ENCODE peak calls at places on chromosomes 7 and 10, in five cellular contexts. One of them, this sample, is unnamed.

GRCh38 chr10:31042670-31043069 is 11.0 kb upstream of the ZNF438 start:
- DNase-seq in SK-N-SH: no peak
- DNase-seq in mammary epithelial cell: no peak
- DNase-seq in IMR-90: no peak
- DNase-seq in fibroblast of lung: no peak
- DNase-seq in this sample: no peak

GRCh38 chr10:103445366-103445765 is 6.8 kb downstream of the CALHM2 start:
- DNase-seq in fibroblast of lung: no peak
- DNase-seq in SK-N-SH: no peak
- DNase-seq in IMR-90: no peak
- DNase-seq in mammary epithelial cell: no peak
- DNase-seq in this sample: no peak

GRCh38 chr7:144622751-144623150 is 213.1 kb downstream of the TPK1 start:
- DNase-seq in mammary epithelial cell: no peak
- DNase-seq in SK-N-SH: no peak
- DNase-seq in IMR-90: no peak
- DNase-seq in fibroblast of lung: no peak
- DNase-seq in this sample: no peak

GRCh38 chr10:72740526-72740925 is 48.6 kb downstream of the MCU start:
- DNase-seq in SK-N-SH: no peak
- DNase-seq in mammary epithelial cell: peak; percentile 56
- DNase-seq in fibroblast of lung: peak; percentile 51
- DNase-seq in IMR-90: peak; percentile 65
- DNase-seq in this sample: no peak

GRCh38 chr7:155885162-155886160 is 73.2 kb upstream of the SHH start:
- DNase-seq in IMR-90: peak; percentile 75
- DNase-seq in mammary epithelial cell: no peak
- DNase-seq in fibroblast of lung: peak; percentile 86
- DNase-seq in SK-N-SH: no peak
- DNase-seq in this sample: no peak

GRCh38 chr10:31929260-31929985 is 792 bp upstream of the ARHGAP12 start:
- DNase-seq in fibroblast of lung: peak; percentile 28
- DNase-seq in IMR-90: no peak
- DNase-seq in SK-N-SH: no peak
- DNase-seq in mammary epithelial cell: peak; percentile 43
- DNase-seq in this sample: peak; percentile 33

GRCh38 chr7:135459951-135460567 is 49.8 kb downstream of the CNOT4 start:
- DNase-seq in IMR-90: no peak
- DNase-seq in mammary epithelial cell: no peak
- DNase-seq in fibroblast of lung: no peak
- DNase-seq in SK-N-SH: no peak
- DNase-seq in this sample: no peak

GRCh38 chr10:34305189-34305588 is 509.9 kb downstream of the PARD3 start:
- DNase-seq in SK-N-SH: no peak
- DNase-seq in fibroblast of lung: no peak
- DNase-seq in mammary epithelial cell: peak; percentile 57
- DNase-seq in IMR-90: no peak
- DNase-seq in this sample: peak; percentile 1

GRCh38 chr7:18364403-18364795 is 131.2 kb upstream of the HDAC9 start:
- DNase-seq in fibroblast of lung: no peak
- DNase-seq in IMR-90: no peak
- DNase-seq in mammary epithelial cell: no peak
- DNase-seq in SK-N-SH: no peak
- DNase-seq in this sample: no peak

GRCh38 chr10:124213471-124213870 is 120.1 kb upstream of the CHST15 start:
- DNase-seq in IMR-90: no peak
- DNase-seq in fibroblast of lung: no peak
- DNase-seq in SK-N-SH: no peak
- DNase-seq in mammary epithelial cell: peak; percentile 65
- DNase-seq in this sample: no peak

GRCh38 chr7:25959168-25959734 is 192.7 kb upstream of the NFE2L3 start:
- DNase-seq in SK-N-SH: no peak
- DNase-seq in mammary epithelial cell: no peak
- DNase-seq in IMR-90: no peak
- DNase-seq in fibroblast of lung: no peak
- DNase-seq in this sample: peak; percentile 36

GRCh38 chr7:23469150-23469960 is 936 bp downstream of the IGF2BP3 start:
- DNase-seq in fibroblast of lung: no peak
- DNase-seq in mammary epithelial cell: peak; percentile 19
- DNase-seq in IMR-90: no peak
- DNase-seq in SK-N-SH: peak; percentile 84
- DNase-seq in this sample: peak; percentile 70

GRCh38 chr10:132571565-132572544 is 34.3 kb downstream of the INPP5A start:
- DNase-seq in IMR-90: peak; percentile 87
- DNase-seq in mammary epithelial cell: peak; percentile 94
- DNase-seq in SK-N-SH: peak; percentile 65
- DNase-seq in fibroblast of lung: peak; percentile 63
- DNase-seq in this sample: peak; percentile 98

GRCh38 chr7:2122651-2123050 is 110.1 kb downstream of the MAD1L1 start:
- DNase-seq in SK-N-SH: no peak
- DNase-seq in mammary epithelial cell: no peak
- DNase-seq in fibroblast of lung: no peak
- DNase-seq in IMR-90: no peak
- DNase-seq in this sample: no peak

GRCh38 chr10:122544493-122544892 is 16.1 kb upstream of the DMBT1 start:
- DNase-seq in SK-N-SH: no peak
- DNase-seq in fibroblast of lung: no peak
- DNase-seq in mammary epithelial cell: no peak
- DNase-seq in IMR-90: no peak
- DNase-seq in this sample: no peak

GRCh38 chr7:107118109-107118900 is 50.5 kb upstream of the HBP1 start:
- DNase-seq in IMR-90: peak; percentile 55
- DNase-seq in fibroblast of lung: peak; percentile 40
- DNase-seq in mammary epithelial cell: no peak
- DNase-seq in SK-N-SH: no peak
- DNase-seq in this sample: no peak

GRCh38 chr7:131753620-131754222 is 197.3 kb upstream of the PODXL start:
- DNase-seq in fibroblast of lung: no peak
- DNase-seq in mammary epithelial cell: no peak
- DNase-seq in SK-N-SH: peak; percentile 51
- DNase-seq in IMR-90: no peak
- DNase-seq in this sample: peak; percentile 3

GRCh38 chr10:128172756-128173155 is 46.5 kb upstream of the MKI67 start:
- DNase-seq in SK-N-SH: no peak
- DNase-seq in IMR-90: no peak
- DNase-seq in fibroblast of lung: no peak
- DNase-seq in mammary epithelial cell: no peak
- DNase-seq in this sample: no peak

GRCh38 chr10:128173383-128173782 is 47.2 kb upstream of the MKI67 start:
- DNase-seq in fibroblast of lung: peak; percentile 8
- DNase-seq in IMR-90: no peak
- DNase-seq in SK-N-SH: no peak
- DNase-seq in mammary epithelial cell: no peak
- DNase-seq in this sample: no peak

GRCh38 chr10:128174581-128175559 is 48.6 kb upstream of the MKI67 start:
- DNase-seq in fibroblast of lung: no peak
- DNase-seq in IMR-90: no peak
- DNase-seq in SK-N-SH: no peak
- DNase-seq in mammary epithelial cell: no peak
- DNase-seq in this sample: no peak

GRCh38 chr10:128180843-128181242 is 54.6 kb upstream of the MKI67 start:
- DNase-seq in mammary epithelial cell: no peak
- DNase-seq in fibroblast of lung: no peak
- DNase-seq in SK-N-SH: no peak
- DNase-seq in IMR-90: no peak
- DNase-seq in this sample: no peak

DNA sequence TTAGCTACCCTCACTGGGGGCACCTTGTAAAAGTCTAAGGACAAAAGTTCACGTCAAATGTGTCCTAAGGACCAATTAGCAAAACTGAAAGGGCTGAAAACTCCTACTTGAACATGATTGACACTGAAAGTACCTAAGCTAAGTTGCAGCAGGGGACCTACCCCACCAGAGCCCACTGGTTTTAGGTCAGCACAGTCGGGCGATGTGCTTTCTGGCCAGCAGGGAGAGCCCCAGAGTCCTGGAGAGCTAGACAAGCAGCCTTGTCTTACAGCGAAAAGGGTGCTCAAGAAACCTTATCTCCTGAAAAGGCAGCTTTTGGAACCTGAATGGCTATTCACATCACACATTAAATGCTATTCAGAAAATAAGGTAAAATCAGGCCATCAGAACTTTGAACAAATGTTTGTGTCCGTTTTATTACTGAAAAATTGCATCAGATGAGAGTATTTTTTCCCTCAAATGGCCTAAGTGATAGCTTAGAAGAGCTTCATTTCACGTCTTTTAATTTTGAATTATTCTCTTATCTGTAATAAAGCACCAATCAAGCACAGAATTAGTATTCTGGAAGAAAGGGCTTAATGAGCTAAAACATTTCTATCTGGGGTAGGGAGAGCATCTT is 52.2 kb upstream of the MKI67 start:
- DNase-seq in mammary epithelial cell: no peak
- DNase-seq in IMR-90: peak; percentile 14
- DNase-seq in fibroblast of lung: peak; percentile 6
- DNase-seq in SK-N-SH: peak; percentile 39
- DNase-seq in this sample: peak; percentile 35
- TF ChIP-seq CTCF in mammary epithelial cell: peak; percentile 66
- TF ChIP-seq CTCF in IMR-90: peak; percentile 36
- TF ChIP-seq CTCF in fibroblast of lung: peak; percentile 9
- TF ChIP-seq CTCF in SK-N-SH: peak; percentile 29
- TF ChIP-seq CTCF in this sample: peak; percentile 76

DNA sequence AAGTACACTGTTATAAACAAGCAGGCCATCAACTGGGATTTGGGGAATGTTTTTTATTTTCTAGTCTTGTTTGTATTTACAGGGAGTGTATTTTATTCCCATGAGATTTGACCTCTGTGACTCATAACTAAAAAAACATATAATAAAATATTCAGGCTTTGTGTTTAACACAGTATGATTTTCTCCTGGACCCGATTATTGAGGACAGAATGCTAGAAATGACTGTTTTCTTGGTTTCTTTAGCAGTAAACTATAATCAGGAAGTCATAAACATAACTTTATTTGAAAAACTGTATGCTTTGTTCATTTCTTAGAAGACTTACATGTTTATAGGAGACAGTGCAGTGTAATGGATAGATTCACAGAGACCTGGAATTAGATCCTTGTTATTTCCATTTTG is 2.1 kb downstream of the NHLRC2 start:
- DNase-seq in SK-N-SH: no peak
- DNase-seq in fibroblast of lung: no peak
- DNase-seq in mammary epithelial cell: no peak
- DNase-seq in IMR-90: no peak
- DNase-seq in this sample: no peak
- H3K4me2 ChIP-seq in SK-N-SH: peak overlapping the region; percentile 81
- H3K4me2 ChIP-seq in fibroblast of lung: peak overlapping the region; percentile 98
- H3K4me2 ChIP-seq in mammary epithelial cell: peak overlapping the region; percentile 86
- H3K4me2 ChIP-seq in IMR-90: peak overlapping the region; percentile 44
- H3K4me2 ChIP-seq in this sample: peak overlapping the region; percentile 98

DNA sequence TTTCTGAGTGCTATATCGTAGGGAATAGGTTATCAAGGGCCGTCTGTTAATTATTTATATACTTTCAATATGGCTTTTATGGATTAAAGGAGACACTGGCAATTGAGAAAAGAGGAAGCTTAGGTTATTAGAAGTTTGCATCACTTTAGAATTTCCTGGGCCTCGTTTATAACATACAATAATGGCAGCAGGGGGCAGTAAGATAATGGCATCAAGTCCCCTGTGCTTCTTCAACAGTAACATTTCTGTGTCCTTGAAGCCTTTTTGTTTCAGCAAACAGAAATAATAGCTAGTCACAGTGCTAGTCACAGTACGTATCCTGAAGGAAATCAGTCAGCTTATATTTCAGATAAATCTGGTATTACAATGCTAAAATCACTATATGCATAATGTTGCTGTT is 41.9 kb downstream of the SPAM1 start:
- DNase-seq in fibroblast of lung: peak; percentile 31
- DNase-seq in SK-N-SH: no peak
- DNase-seq in IMR-90: no peak
- DNase-seq in mammary epithelial cell: no peak
- DNase-seq in this sample: no peak
- TF ChIP-seq CTCF in fibroblast of lung: no peak
- TF ChIP-seq CTCF in SK-N-SH: peak; percentile 48
- TF ChIP-seq CTCF in IMR-90: no peak
- TF ChIP-seq CTCF in mammary epithelial cell: peak; percentile 51
- TF ChIP-seq CTCF in this sample: peak; percentile 22

DNA sequence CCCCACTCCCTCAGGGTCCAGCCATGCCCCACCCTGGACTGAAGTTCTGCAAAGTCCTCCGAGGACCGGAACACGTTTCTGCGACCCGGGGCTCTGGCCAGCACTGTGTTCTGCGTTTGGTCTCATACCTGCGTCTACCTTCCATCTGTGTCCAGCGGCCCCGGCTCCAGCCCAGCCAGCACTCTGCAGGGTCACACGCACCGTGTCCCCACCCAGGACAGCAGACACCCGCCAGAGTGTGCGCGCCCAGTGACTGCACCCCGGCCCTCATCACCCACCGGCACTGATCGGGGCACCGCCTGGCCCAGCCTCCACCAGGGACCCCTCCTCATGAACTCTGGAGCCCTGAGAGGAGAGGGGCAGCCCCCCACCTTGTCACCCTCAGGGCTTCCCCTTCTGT is 20.3 kb downstream of the SLC29A4 start:
- DNase-seq in mammary epithelial cell: no peak
- DNase-seq in fibroblast of lung: no peak
- DNase-seq in IMR-90: no peak
- DNase-seq in SK-N-SH: no peak
- DNase-seq in this sample: no peak
- H3K4me2 ChIP-seq in mammary epithelial cell: no peak overlapping the region
- H3K4me2 ChIP-seq in fibroblast of lung: no peak overlapping the region
- H3K4me2 ChIP-seq in IMR-90: no peak overlapping the region
- H3K4me2 ChIP-seq in SK-N-SH: no peak overlapping the region
- H3K4me2 ChIP-seq in this sample: no peak overlapping the region

DNA sequence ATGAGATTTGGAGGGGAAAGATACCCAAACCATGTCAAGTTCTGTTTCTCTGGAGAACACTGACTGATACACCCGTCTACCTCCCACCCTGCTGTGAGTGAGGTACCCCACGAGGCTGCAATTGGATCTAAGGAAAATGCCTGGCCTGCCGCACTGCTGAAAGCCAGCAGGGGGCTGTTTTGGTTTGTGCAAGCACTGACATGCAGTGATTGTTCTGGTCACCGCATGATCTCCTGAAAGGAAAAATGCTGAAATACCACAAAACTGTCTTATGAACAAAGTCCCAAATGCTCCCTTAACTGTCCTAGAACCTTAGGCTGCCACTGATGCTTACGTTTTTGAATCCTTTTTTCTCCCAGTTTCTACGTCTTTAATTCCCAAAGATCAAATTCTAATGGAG is 132.7 kb downstream of the JCAD start:
- DNase-seq in fibroblast of lung: peak; percentile 87
- DNase-seq in SK-N-SH: no peak
- DNase-seq in mammary epithelial cell: peak; percentile 54
- DNase-seq in IMR-90: peak; percentile 73
- DNase-seq in this sample: no peak
- TF ChIP-seq CTCF in fibroblast of lung: peak; percentile 45
- TF ChIP-seq CTCF in SK-N-SH: peak; percentile 60
- TF ChIP-seq CTCF in mammary epithelial cell: peak; percentile 91
- TF ChIP-seq CTCF in IMR-90: peak; percentile 79
- TF ChIP-seq CTCF in this sample: no peak

GRCh38 chr7:128747327-128748079 is 8.3 kb downstream of the CALU start:
- DNase-seq in mammary epithelial cell: no peak
- DNase-seq in SK-N-SH: no peak
- DNase-seq in fibroblast of lung: no peak
- DNase-seq in IMR-90: no peak
- DNase-seq in this sample: no peak

GRCh38 chr7:128742206-128742605 is 3.0 kb downstream of the CALU start:
- DNase-seq in mammary epithelial cell: peak; percentile 71
- DNase-seq in SK-N-SH: no peak
- DNase-seq in IMR-90: peak; percentile 66
- DNase-seq in fibroblast of lung: peak; percentile 91
- DNase-seq in this sample: no peak

GRCh38 chr7:128744366-128744905 is 5.3 kb downstream of the CALU start:
- DNase-seq in IMR-90: no peak
- DNase-seq in mammary epithelial cell: no peak
- DNase-seq in SK-N-SH: no peak
- DNase-seq in fibroblast of lung: no peak
- DNase-seq in this sample: no peak

GRCh38 chr7:128743112-128743772 is 4.1 kb downstream of the CALU start:
- DNase-seq in IMR-90: no peak
- DNase-seq in mammary epithelial cell: no peak
- DNase-seq in fibroblast of lung: no peak
- DNase-seq in SK-N-SH: no peak
- DNase-seq in this sample: no peak

GRCh38 chr7:128745706-128746105 is 6.5 kb downstream of the CALU start:
- DNase-seq in SK-N-SH: no peak
- DNase-seq in fibroblast of lung: no peak
- DNase-seq in mammary epithelial cell: no peak
- DNase-seq in IMR-90: no peak
- DNase-seq in this sample: no peak
- H3K4me2 ChIP-seq in SK-N-SH: no peak overlapping the region
- H3K4me2 ChIP-seq in fibroblast of lung: no peak overlapping the region
- H3K4me2 ChIP-seq in mammary epithelial cell: no peak overlapping the region
- H3K4me2 ChIP-seq in IMR-90: no peak overlapping the region
- H3K4me2 ChIP-seq in this sample: no peak overlapping the region